ENCODE peak calls at places on chromosomes 1 and 21, in six cellular contexts. F is pancreas; J is CD8-positive, alpha-beta T cell; T is H9; Q is GM12878; E is astrocyte. M is an unnamed sample.

GRCh38 chr1:172818841-172819527 is 160.1 kb downstream of the FASLG start:
- DNase-seq in J (peak; percentile 39), E (peak; percentile 52), T (no peak), Q (peak; percentile 99), F (no peak), M (no peak)

GRCh38 chr1:41792485-41792770 is 126.3 kb downstream of the HIVEP3 start:
- DNase-seq in F (no peak), T (no peak), Q (no peak), E (no peak), J (no peak), M (no peak)

GRCh38 chr1:31633117-31633516 is 11.6 kb downstream of the PEF1 start:
- DNase-seq in F (no peak), J (no peak), E (no peak), T (peak; percentile 65), Q (no peak), M (no peak)

GRCh38 chr1:82972841-82973553 is 1025.9 kb downstream of the TTLL7 start:
- DNase-seq in T (no peak), Q (no peak), J (no peak), E (no peak), F (no peak), M (no peak)

GRCh38 chr21:34595457-34595856 is 19.5 kb downstream of the RCAN1 start:
- DNase-seq in E (no peak), Q (no peak), T (no peak), J (no peak), F (peak; percentile 82), M (no peak)

GRCh38 chr21:45740491-45741357 is 97.2 kb downstream of the PCBP3 start:
- DNase-seq in F (no peak), Q (no peak), J (no peak), T (no peak), E (no peak), M (no peak)

GRCh38 chr1:208475449-208475848 is 231.3 kb upstream of the PLXNA2 start:
- DNase-seq in T (no peak), Q (no peak), J (no peak), E (peak; percentile 3), F (no peak), M (no peak)

GRCh38 chr1:150061632-150062101 is 5.9 kb upstream of the VPS45 start:
- DNase-seq in E (peak; percentile 96), J (no peak), Q (no peak), F (no peak), T (no peak), M (no peak)

GRCh38 chr1:51624851-51625250 is 8.0 kb downstream of the OSBPL9 start:
- DNase-seq in F (no peak), Q (no peak), E (no peak), T (no peak), J (no peak), M (no peak)

GRCh38 chr1:91789273-91789997 is 96.5 kb downstream of the TGFBR3 start:
- DNase-seq in Q (no peak), E (no peak), F (no peak), J (no peak), T (no peak), M (no peak)

GRCh38 chr1:1000357-1001056 is 610 bp upstream of the HES4 start:
- DNase-seq in Q (peak; percentile 37), J (peak; percentile 57), E (peak; percentile 71), T (peak; percentile 78), F (peak; percentile 62), M (no peak)

GRCh38 chr1:28416509-28417194 is 47.1 kb downstream of the PHACTR4 start:
- DNase-seq in E (no peak), J (no peak), F (no peak), Q (no peak), T (no peak), M (no peak)

GRCh38 chr1:192632188-192632587 is 3.8 kb upstream of the RGS13 start:
- DNase-seq in F (no peak), E (peak; percentile 36), T (no peak), Q (no peak), J (no peak), M (no peak)

GRCh38 chr1:43324810-43325209 is 12.8 kb upstream of the MPL start:
- DNase-seq in T (no peak), Q (no peak), E (no peak), F (no peak), J (no peak), M (no peak)

GRCh38 chr1:182968151-182968741 is 15.3 kb upstream of the SHCBP1L start:
- DNase-seq in E (peak; percentile 69), T (no peak), J (no peak), F (no peak), Q (no peak), M (no peak)

GRCh38 chr1:168341576-168341975 is 60.9 kb downstream of the TBX19 start:
- DNase-seq in E (peak; percentile 63), J (no peak), F (no peak), T (no peak), Q (no peak), M (no peak)

GRCh38 chr21:33064623-33064996 is 5.3 kb upstream of the OLIG1 start:
- DNase-seq in T (peak; percentile 51), F (no peak), E (no peak), Q (no peak), J (no peak), M (peak; percentile 45)

GRCh38 chr1:248243204-248243603 is 12.0 kb downstream of the OR2M4 start:
- DNase-seq in Q (peak; percentile 17), J (peak; percentile 11), E (no peak), T (no peak), F (no peak), M (peak; percentile 23)

GRCh38 chr1:3787347-3787710 is 9.0 kb downstream of the LRRC47 start:
- DNase-seq in T (no peak), Q (no peak), F (no peak), E (no peak), J (peak; percentile 45), M (no peak)

GRCh38 chr1:117014209-117014608 is 12.6 kb downstream of the CD101 start:
- DNase-seq in T (no peak), J (no peak), Q (no peak), E (peak; percentile 64), F (no peak), M (no peak)

GRCh38 chr1:161311595-161312181 is 1.9 kb upstream of the MPZ start:
- DNase-seq in Q (no peak), F (no peak), J (no peak), E (no peak), T (no peak), M (no peak)

GRCh38 chr21:15631342-15631741 is 98.4 kb upstream of the USP25 start:
- DNase-seq in T (no peak), E (peak; percentile 65), J (no peak), Q (no peak), F (no peak), M (no peak)

DNA sequence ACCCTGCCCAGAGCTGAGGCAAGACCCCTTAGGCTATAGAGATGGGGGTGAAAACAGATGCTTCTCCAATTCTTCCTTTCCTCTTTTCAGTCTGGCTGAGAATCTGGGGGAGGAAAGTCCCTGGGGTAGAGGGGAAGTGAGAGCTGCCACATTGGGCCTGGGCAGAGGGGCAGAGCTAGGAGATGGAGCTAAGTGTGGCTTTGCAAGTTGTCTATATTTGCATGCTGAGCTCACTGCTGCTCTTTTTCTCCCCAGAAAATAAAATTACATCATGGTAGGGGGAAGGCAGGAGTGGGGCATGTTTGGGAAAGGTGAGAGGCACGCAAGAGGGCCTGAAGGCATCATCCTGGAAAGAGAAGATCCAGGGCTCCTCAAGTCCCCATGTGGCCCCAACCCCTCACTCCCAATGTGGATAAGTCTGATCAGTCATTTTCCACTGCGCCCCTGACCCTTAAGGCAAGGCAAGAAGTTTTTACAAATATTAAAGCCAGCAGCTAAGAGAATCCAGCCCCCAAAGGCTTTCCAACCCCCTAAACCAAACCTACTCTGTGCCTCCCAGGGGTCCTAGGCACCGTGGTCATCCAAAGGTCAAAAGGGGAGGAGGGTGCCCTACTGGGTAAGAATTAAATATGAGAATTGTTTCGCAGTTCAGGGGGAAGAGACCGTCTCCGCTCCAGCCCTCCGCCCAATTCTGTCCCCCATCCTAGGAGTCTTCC is 500 bp upstream of the PEA15 start:
- DNase-seq in T (no peak), F (no peak), Q (peak; percentile 81), J (no peak), E (no peak), M (no peak)
- H3K27ac ChIP-seq in T (no peak overlapping the region), F (no peak overlapping the region), Q (peak overlapping the region; percentile 96), J (no peak overlapping the region), E (peak overlapping the region; percentile 34), M (peak overlapping the region; percentile 90)

GRCh38 chr1:204093421-204093717 is 20.5 kb downstream of the SOX13 start:
- DNase-seq in J (no peak), Q (no peak), T (no peak), F (peak; percentile 64), E (no peak), M (no peak)

GRCh38 chr1:204093756-204094155 is 20.8 kb downstream of the SOX13 start:
- DNase-seq in F (no peak), T (no peak), Q (no peak), J (no peak), E (no peak), M (no peak)

GRCh38 chr1:204092632-204093420 is 19.9 kb downstream of the SOX13 start:
- DNase-seq in Q (no peak), F (no peak), E (no peak), T (no peak), J (no peak), M (no peak)

GRCh38 chr1:204091066-204091465 is 18.2 kb downstream of the SOX13 start:
- DNase-seq in J (no peak), F (no peak), E (no peak), Q (no peak), T (no peak), M (no peak)

GRCh38 chr1:204091787-204092312 is 18.9 kb downstream of the SOX13 start:
- DNase-seq in J (no peak), E (no peak), Q (no peak), F (no peak), T (no peak), M (no peak)
- H3K27ac ChIP-seq in J (no peak overlapping the region), E (no peak overlapping the region), Q (no peak overlapping the region), F (no peak overlapping the region), T (no peak overlapping the region), M (no peak overlapping the region)

DNA sequence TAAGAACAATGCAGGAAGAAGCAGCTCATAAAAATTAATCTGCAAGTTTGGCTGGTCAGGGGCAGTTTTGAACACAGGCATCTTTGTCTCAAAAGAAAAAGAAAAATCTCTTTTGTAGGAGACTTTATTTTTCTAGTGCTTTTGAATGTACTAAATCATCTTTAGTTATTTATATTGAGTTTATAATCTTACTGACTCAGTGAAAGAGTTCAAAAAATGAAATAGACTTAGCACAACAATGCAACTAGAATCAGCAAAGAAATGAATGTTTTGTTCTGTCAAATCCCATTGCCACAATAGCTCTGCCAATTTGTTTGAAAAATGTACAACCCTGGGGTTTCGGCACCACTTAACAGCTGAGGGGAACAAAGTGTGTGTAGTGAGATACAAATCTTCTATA is 1969.2 kb downstream of the MRPL39 start:
- DNase-seq in F (no peak), E (no peak), T (no peak), Q (no peak), J (no peak), M (no peak)
- H3K27ac ChIP-seq in F (no peak overlapping the region), E (no peak overlapping the region), T (no peak overlapping the region), Q (no peak overlapping the region), J (no peak overlapping the region), M (no peak overlapping the region)

DNA sequence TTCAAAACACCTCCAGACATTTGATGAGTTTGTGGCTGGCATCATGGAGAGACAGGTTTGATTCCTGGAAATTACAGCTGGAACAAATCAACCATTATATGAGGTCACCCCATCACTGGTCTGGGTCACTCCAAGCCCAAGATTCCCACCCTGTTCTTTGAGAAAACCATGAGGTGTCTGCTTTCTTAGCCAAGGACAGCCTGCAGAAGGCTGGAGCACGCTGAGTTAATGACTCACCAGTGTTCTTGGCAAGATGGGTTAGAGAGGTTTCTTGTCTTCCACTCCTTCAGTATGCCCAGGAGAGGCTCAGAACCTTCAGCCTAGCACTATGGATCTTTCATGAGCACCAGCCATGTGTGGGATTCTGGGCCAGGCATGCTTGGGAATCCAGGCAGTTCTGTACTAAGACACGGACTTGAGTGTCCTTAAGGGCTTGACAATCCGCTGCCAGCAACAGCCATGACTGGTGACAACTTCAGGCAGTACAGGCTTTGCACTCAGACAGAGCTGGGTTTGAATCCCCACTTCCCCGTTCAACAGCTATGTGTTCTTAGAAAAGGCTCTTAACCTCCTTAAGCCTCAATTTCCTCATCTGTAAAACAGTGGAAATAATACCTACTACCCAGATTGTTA is 43.9 kb downstream of the GRHL3 start:
- DNase-seq in E (peak; percentile 95), F (no peak), Q (no peak), J (no peak), T (no peak), M (no peak)
- H3K27ac ChIP-seq in E (no peak overlapping the region), F (no peak overlapping the region), Q (no peak overlapping the region), J (no peak overlapping the region), T (no peak overlapping the region), M (no peak overlapping the region)

M was measured in substantia nigra.